ENCODE peak calls at places on chromosome 2, in eight cellular contexts. N is stomach, Z is tibial artery, P is cardiac muscle cell, K is endothelial cell of umbilical vein, J is keratinocyte, D is HCT116, S is DND-41. Q is an unnamed sample.

GRCh38 chr2:113889471-113890252 is at the start of gene ACTR3:
- DNase-seq in N (peak; percentile 98), Z (peak; percentile 96), P (peak; percentile 100), K (peak; percentile 100), J (peak; percentile 77), D (peak; percentile 95), S (peak; percentile 99), Q (peak; percentile 97)

GRCh38 chr2:169159686-169160085 is 90.3 kb downstream of the DHRS9 start:
- DNase-seq in N (no peak), Z (no peak), P (no peak), K (no peak), J (no peak), D (no peak), S (no peak), Q (no peak)

GRCh38 chr2:192969055-192969454 is 774.3 kb upstream of the TMEFF2 start:
- DNase-seq in N (no peak), Z (no peak), P (peak; percentile 2), K (no peak), J (no peak), D (no peak), S (no peak), Q (no peak)

GRCh38 chr2:240813231-240813921 is 6.6 kb downstream of the KIF1A start:
- DNase-seq in N (no peak), Z (no peak), P (no peak), K (no peak), J (no peak), D (no peak), S (no peak), Q (peak; percentile 66)

GRCh38 chr2:220987839-220988238 is 584.3 kb downstream of the EPHA4 start:
- DNase-seq in N (no peak), Z (no peak), P (no peak), K (no peak), J (no peak), D (no peak), S (no peak), Q (no peak)

GRCh38 chr2:241425368-241425767 is 69.3 kb downstream of the FARP2 start:
- DNase-seq in N (no peak), Z (no peak), P (no peak), K (no peak), J (no peak), D (no peak), S (no peak), Q (no peak)

GRCh38 chr2:221943078-221943810 is 355.6 kb downstream of the PAX3 start:
- DNase-seq in N (peak; percentile 64), Z (peak; percentile 57), P (no peak), K (peak; percentile 83), J (no peak), D (no peak), S (no peak), Q (peak; percentile 18)

GRCh38 chr2:39311469-39311868 is 67.7 kb upstream of the CDKL4 start:
- DNase-seq in N (no peak), Z (no peak), P (no peak), K (no peak), J (no peak), D (no peak), S (no peak), Q (no peak)

DNA sequence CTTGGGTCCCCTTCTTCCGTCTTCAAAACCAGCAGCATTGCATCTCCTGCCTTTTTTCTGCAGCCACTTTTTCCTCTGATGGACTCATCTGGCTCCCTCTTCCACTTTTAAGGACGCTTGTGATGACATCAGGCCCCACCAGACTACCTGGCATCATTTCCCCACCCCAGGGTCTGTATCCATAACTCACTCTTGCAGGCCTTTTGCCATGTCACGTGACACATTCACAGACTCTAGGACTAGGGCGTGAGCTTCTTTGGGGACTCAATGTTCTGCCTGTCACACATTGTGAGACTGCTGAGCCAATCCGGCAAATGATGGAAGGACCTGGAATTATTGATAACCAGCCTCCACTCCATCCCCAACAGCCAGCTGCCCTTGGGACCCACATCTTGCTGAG is 23.6 kb downstream of the NPPC start:
- DNase-seq in N (no peak), Z (no peak), P (no peak), K (no peak), J (no peak), D (no peak), S (no peak), Q (no peak)
- H3K27me3 ChIP-seq in N (no peaks in the 10 kb centered on the region), Z (peaks cover 11% of the 10 kb centered on the region), P (peaks cover 12% of the 10 kb centered on the region), K (no peaks in the 10 kb centered on the region), J (no peaks in the 10 kb centered on the region), D (no peaks in the 10 kb centered on the region), S (no peaks in the 10 kb centered on the region), Q (no peaks in the 10 kb centered on the region)

DNA sequence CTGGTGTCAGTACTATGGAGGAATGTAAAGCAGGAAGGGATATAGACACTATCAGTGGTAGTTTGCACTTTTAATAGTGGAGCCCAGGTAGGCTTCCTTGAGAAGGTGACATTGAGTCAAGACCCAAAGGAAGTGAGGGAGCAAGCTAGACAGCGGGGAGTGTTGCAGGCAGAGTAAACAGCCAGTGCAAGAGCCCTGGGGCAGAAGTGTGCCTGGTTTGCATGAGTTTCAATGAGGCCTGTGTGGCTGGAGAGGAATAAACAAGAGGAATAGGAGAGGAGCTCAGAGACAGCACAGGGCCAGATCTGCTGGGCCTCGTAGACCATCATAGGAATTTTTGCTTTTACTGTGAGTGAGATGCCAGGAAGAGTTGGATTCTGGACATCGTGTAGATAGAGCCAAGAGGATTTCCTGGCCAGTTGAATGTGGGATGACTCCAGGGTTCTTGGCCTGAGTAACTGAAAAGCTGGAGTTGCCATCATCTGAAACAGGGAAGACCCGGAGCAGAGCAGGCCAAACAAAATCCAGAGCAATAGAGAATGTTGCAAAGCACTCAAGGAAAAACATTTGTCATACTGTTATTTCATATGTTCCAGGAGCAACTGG is 102.5 kb downstream of the SP3 start:
- DNase-seq in N (no peak), Z (no peak), P (no peak), K (no peak), J (no peak), D (no peak), S (no peak), Q (no peak)
- TF ChIP-seq CTCF in N (no peak), Z (no peak), P (no peak), K (no peak), J (no peak), D (no peak), S (no peak), Q (no peak)

GRCh38 chr2:215803150-215803549 is 210.2 kb downstream of the MREG start:
- DNase-seq in N (no peak), Z (no peak), P (no peak), K (no peak), J (no peak), D (no peak), S (no peak), Q (no peak)
- H3K27ac ChIP-seq in N (no peak overlapping the region), Z (no peak overlapping the region), P (no peak overlapping the region), K (no peak overlapping the region), J (no peak overlapping the region), D (no peak overlapping the region), S (no peak overlapping the region), Q (no peak overlapping the region)

DNA sequence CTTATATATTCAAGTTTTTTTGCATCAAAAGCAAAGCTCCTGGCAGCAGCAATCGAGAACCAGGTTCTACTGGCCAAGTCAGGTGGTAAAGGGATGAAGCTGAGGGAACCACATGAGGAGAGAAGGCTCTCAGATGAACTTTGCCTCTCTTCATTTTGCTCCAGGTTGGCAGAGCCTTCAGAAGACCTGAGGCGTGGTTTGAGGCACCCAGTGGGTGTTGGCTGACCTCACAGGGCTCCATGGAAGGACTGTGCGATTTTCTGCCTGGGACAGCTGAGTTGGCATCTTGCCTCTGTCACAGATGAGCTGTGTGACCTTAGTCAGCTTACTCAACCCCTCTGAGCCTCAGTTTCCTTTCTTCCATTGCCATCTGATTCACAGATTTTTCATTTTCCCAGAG is 89.0 kb downstream of the INSIG2 start:
- DNase-seq in N (no peak), Z (no peak), P (no peak), K (no peak), J (no peak), D (no peak), S (no peak), Q (no peak)
- H3K27me3 ChIP-seq in N (no peaks in the 10 kb centered on the region), Z (peaks cover 2% of the 10 kb centered on the region), P (no peaks in the 10 kb centered on the region), K (peaks cover 12% of the 10 kb centered on the region), J (peaks cover under 1% of the 10 kb centered on the region), D (no peaks in the 10 kb centered on the region), S (peaks cover 5% of the 10 kb centered on the region), Q (no peaks in the 10 kb centered on the region)

GRCh38 chr2:119483395-119483753 is 40.9 kb downstream of the SCTR start:
- DNase-seq in N (no peak), Z (no peak), P (no peak), K (no peak), J (no peak), D (no peak), S (no peak), Q (no peak)
- TF ChIP-seq CTCF in N (no peak), Z (no peak), P (no peak), K (no peak), J (no peak), D (no peak), S (no peak), Q (no peak)

DNA sequence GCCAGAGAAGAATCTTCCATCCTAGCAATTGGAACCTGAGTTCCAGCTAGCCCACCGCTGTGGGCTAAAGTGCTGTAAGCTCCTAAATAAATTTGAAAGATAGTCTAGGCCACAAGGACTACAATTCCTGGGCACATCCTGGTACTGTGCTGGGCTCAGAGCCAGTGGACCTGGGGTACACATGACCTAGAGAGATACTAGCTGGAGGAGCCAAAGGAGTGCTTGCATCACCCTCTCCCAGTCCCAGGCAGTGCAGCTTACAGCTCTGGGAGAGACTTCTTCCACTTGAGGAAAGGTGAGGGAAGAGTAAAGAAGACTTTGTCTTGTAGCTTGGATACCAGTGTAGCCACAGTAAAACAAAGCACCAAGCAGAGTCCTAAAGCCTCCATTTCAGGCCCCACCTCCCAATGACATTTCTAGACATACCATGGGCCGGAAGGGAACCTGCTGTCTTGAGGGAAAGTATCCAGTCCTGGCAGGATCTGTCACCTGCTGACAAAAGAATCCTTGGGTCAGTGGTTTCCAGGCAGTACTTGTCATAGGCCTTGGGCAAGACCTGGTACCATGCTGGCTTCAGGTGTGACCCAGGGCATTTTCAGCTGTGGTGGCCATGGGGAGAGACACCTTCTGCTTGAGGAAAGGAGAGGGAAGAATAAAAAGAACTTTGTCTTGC is 89.5 kb downstream of the TMEM185B start:
- DNase-seq in N (no peak), Z (no peak), P (peak; percentile 30), K (peak; percentile 14), J (no peak), D (no peak), S (no peak), Q (no peak)
- H3K27ac ChIP-seq in N (no peak overlapping the region), Z (no peak overlapping the region), P (no peak overlapping the region), K (peak overlapping the region; percentile 82), J (peak overlapping the region; percentile 37), D (no peak overlapping the region), S (no peak overlapping the region), Q (no peak overlapping the region)

GRCh38 chr2:42089340-42089925 is 41.6 kb downstream of the PKDCC start:
- DNase-seq in N (peak; percentile 60), Z (peak; percentile 28), P (peak; percentile 59), K (peak; percentile 32), J (no peak), D (peak; percentile 31), S (peak; percentile 67), Q (no peak)
- H3K27me3 ChIP-seq in N (no peaks in the 10 kb centered on the region), Z (no peaks in the 10 kb centered on the region), P (no peaks in the 10 kb centered on the region), K (no peaks in the 10 kb centered on the region), J (no peaks in the 10 kb centered on the region), D (peaks cover 19% of the 10 kb centered on the region), S (no peaks in the 10 kb centered on the region), Q (no peaks in the 10 kb centered on the region)

GRCh38 chr2:11060376-11061169 is 94.7 kb upstream of the SLC66A3 start:
- DNase-seq in N (no peak), Z (no peak), P (no peak), K (no peak), J (no peak), D (no peak), S (no peak), Q (no peak)
- TF ChIP-seq CTCF in N (no peak), Z (no peak), P (no peak), K (no peak), J (no peak), D (no peak), S (no peak), Q (no peak)